ENCODE peak calls at places on chromosome 3, in five cellular contexts. I is H9; H is naive thymus-derived CD8-positive, alpha-beta T cell; P is T-helper 1 cell; M is adipocyte. V is an unnamed sample.

GRCh38 chr3:73729969-73730440 is 105.3 kb upstream of the PDZRN3 start:
- DNase-seq in H (no peak), M (no peak), I (no peak), P (no peak), V (no peak)

GRCh38 chr3:58135712-58136543 is 74.8 kb downstream of the DNASE1L3 start:
- DNase-seq in M (peak; percentile 11), I (no peak), H (no peak), P (no peak), V (no peak)

GRCh38 chr3:24829011-24829581 is 334.4 kb upstream of the THRB start:
- DNase-seq in P (no peak), M (peak; percentile 75), H (no peak), I (peak; percentile 66), V (no peak)

GRCh38 chr3:124409650-124410275 is 320.5 kb upstream of the UMPS start:
- DNase-seq in M (peak; percentile 37), I (no peak), P (no peak), H (no peak), V (peak; percentile 19)

GRCh38 chr3:8560608-8561007 is 59.0 kb downstream of the LMCD1 start:
- DNase-seq in M (peak; percentile 41), H (no peak), P (no peak), I (no peak), V (no peak)

GRCh38 chr3:178777718-178778411 is 241.6 kb downstream of the KCNMB2 start:
- DNase-seq in H (no peak), P (no peak), I (no peak), M (peak; percentile 38), V (peak; percentile 57)

GRCh38 chr3:175304437-175304836 is 445.3 kb downstream of the NAALADL2 start:
- DNase-seq in M (no peak), P (no peak), I (no peak), H (no peak), V (no peak)

GRCh38 chr3:169964176-169964575 is 2.4 kb upstream of the SEC62 start:
- DNase-seq in M (no peak), H (no peak), I (no peak), P (no peak), V (no peak)

GRCh38 chr3:53150247-53151085 is 10.5 kb upstream of the PRKCD start:
- DNase-seq in M (no peak), I (no peak), H (no peak), P (no peak), V (no peak)

GRCh38 chr3:102225407-102226132 is 209.2 kb upstream of the ZPLD1 start:
- DNase-seq in H (peak; percentile 41), P (no peak), I (no peak), M (peak; percentile 84), V (peak; percentile 42)